ENCODE peak calls at places on chromosomes 4 and X, in nine cellular contexts. A is upper lobe of left lung; E is GM12878; Z is aorta; I is cardiac muscle cell; T is body of pancreas; G is upper lobe of right lung; F is effector memory CD4-positive, alpha-beta T cell; S is lower lobe of right lung. V is an unnamed sample. For H3K36me3 and H3K4me1, the result is how much of the 10 kb centered on the place peaks cover.

GRCh38 chrX:140040397-140040796 is 75.1 kb upstream of the CXorf66 start:
- DNase-seq in S (no peak), G (no peak), T (no peak), E (no peak), F (no peak), A (no peak), Z (no peak), I (no peak), V (no peak)

GRCh38 chr4:7641712-7642111 is 207.0 kb upstream of the PSAPL1 start:
- DNase-seq in G (no peak), S (no peak), T (no peak), I (no peak), F (no peak), Z (no peak), E (no peak), A (no peak), V (no peak)

GRCh38 chrX:144379156-144379555 is 495.3 kb downstream of the UBE2NL start:
- DNase-seq in E (no peak), Z (no peak), F (no peak), T (no peak), A (no peak), G (no peak), I (no peak), S (no peak), V (no peak)

GRCh38 chrX:154457491-154458115 is 478 bp upstream of the PLXNA3 start:
- DNase-seq in T (peak), I (peak), G (peak), Z (no peak), A (peak), E (no peak), S (peak), F (peak), V (no peak)

GRCh38 chr4:103994059-103994458 is 274.3 kb upstream of the TACR3 start:
- DNase-seq in F (no peak), I (no peak), E (no peak), Z (no peak), A (no peak), T (no peak), S (no peak), G (no peak), V (no peak)

GRCh38 chr4:37802068-37802666 is 24.3 kb upstream of the PGM2 start:
- DNase-seq in F (no peak), Z (no peak), G (peak), S (peak), A (peak), T (peak), E (no peak), I (peak), V (peak)

GRCh38 chr4:88003261-88003660 is 4.2 kb upstream of the PKD2 start:
- DNase-seq in G (no peak), Z (no peak), F (no peak), I (no peak), A (no peak), E (no peak), T (no peak), S (no peak), V (no peak)

GRCh38 chr4:147837435-147837834 is 105.5 kb downstream of the ARHGAP10 start:
- DNase-seq in Z (no peak), T (no peak), I (no peak), E (no peak), G (no peak), A (no peak), S (no peak), F (no peak), V (no peak)

GRCh38 chrX:85244411-85245210 is 820 bp downstream of the ZNF711 start:
- DNase-seq in A (no peak), E (no peak), S (peak), T (peak), G (peak), Z (no peak), F (no peak), I (peak), V (no peak)

GRCh38 chrX:19649227-19650009 is 134.1 kb upstream of the MAP3K15 start:
- DNase-seq in T (no peak), A (no peak), Z (no peak), F (no peak), E (no peak), I (no peak), S (no peak), G (no peak), V (no peak)

GRCh38 chrX:22389544-22390243 is 117.0 kb downstream of the CBLL2 start:
- DNase-seq in A (no peak), I (no peak), E (no peak), G (no peak), Z (no peak), F (no peak), S (no peak), T (no peak), V (no peak)

GRCh38 chr4:87465739-87466366 is 43.5 kb downstream of the NUDT9 start:
- DNase-seq in Z (no peak), G (no peak), T (no peak), S (no peak), F (no peak), I (peak), A (no peak), E (peak), V (no peak)

GRCh38 chr4:19850909-19851308 is 400.8 kb upstream of the SLIT2 start:
- DNase-seq in Z (no peak), E (no peak), G (no peak), I (no peak), F (no peak), S (no peak), A (no peak), T (no peak), V (no peak)

GRCh38 chrX:102712967-102713677 is 874 bp downstream of the GPRASP2 start:
- DNase-seq in F (no peak), S (peak), E (no peak), A (peak), Z (peak), T (peak), G (peak), I (peak), V (peak)

GRCh38 chrX:115592997-115593734 is 32.2 kb downstream of the PLS3 start:
- DNase-seq in G (no peak), I (peak), S (no peak), Z (no peak), T (no peak), A (no peak), F (no peak), E (no peak), V (no peak)

GRCh38 chr4:8280158-8280875 is 10.8 kb downstream of the HTRA3 start:
- DNase-seq in F (no peak), I (no peak), A (no peak), G (no peak), T (no peak), S (no peak), E (no peak), Z (peak), V (peak)

GRCh38 chr4:109302366-109303140 is at the start of gene COL25A1:
- DNase-seq in G (peak), F (peak), A (peak), Z (peak), T (peak), I (peak), S (peak), E (no peak), V (peak)

GRCh38 chrX:53093177-53093655 is 726 bp upstream of the KANTR start:
- DNase-seq in A (peak), E (no peak), I (peak), Z (peak), T (peak), S (peak), F (peak), G (peak), V (peak)

GRCh38 chrX:40772290-40772689 is 36.9 kb upstream of the MED14 start:
- DNase-seq in A (no peak), G (no peak), E (no peak), S (no peak), T (no peak), F (no peak), Z (no peak), I (no peak), V (no peak)

GRCh38 chrX:23898412-23898959 is 9.3 kb downstream of the APOO start:
- DNase-seq in E (no peak), I (no peak), G (no peak), F (no peak), T (no peak), Z (no peak), S (no peak), A (no peak), V (no peak)

GRCh38 chr4:123995939-123996338 is 599.3 kb downstream of the SPRY1 start:
- DNase-seq in I (no peak), Z (no peak), A (no peak), S (no peak), G (no peak), F (no peak), T (no peak), E (no peak), V (no peak)

GRCh38 chr4:98546910-98547544 is 111.4 kb downstream of the TSPAN5 start:
- DNase-seq in T (no peak), I (no peak), F (no peak), S (no peak), A (no peak), Z (no peak), G (no peak), E (no peak), V (no peak)

GRCh38 chr4:16914208-16914607 is 15.8 kb upstream of the LDB2 start:
- DNase-seq in T (no peak), A (no peak), S (no peak), Z (no peak), G (no peak), E (no peak), F (no peak), I (peak), V (no peak)

GRCh38 chrX:20421275-20421674 is 154.6 kb upstream of the RPS6KA3 start:
- DNase-seq in S (no peak), F (no peak), E (no peak), Z (no peak), A (no peak), T (no peak), G (no peak), I (no peak), V (no peak)

GRCh38 chrX:40097101-40097491 is 662 bp downstream of the BCOR start:
- DNase-seq in Z (no peak), A (no peak), T (peak), E (no peak), G (peak), F (no peak), S (no peak), I (no peak), V (no peak)

GRCh38 chrX:74242050-74242449 is 61.9 kb upstream of the ZCCHC13 start:
- DNase-seq in F (no peak), A (no peak), Z (no peak), T (no peak), I (no peak), E (no peak), G (no peak), S (no peak), V (no peak)

GRCh38 chrX:17414839-17415238 is 39.8 kb downstream of the NHS start:
- DNase-seq in T (peak), A (no peak), G (no peak), I (peak), F (no peak), S (no peak), E (no peak), Z (peak), V (peak)

GRCh38 chrX:112025753-112026152 is 56.8 kb downstream of the TRPC5 start:
- DNase-seq in Z (no peak), E (peak), I (no peak), F (no peak), T (no peak), S (no peak), A (no peak), G (no peak), V (no peak)

GRCh38 chrX:154738013-154738738 is 12.7 kb downstream of the GAB3 start:
- DNase-seq in A (peak), G (no peak), E (no peak), F (no peak), T (peak), S (no peak), I (no peak), Z (peak), V (peak)

GRCh38 chrX:18810416-18810815 is 103.0 kb downstream of the PPEF1 start:
- DNase-seq in G (no peak), I (no peak), E (no peak), S (no peak), Z (no peak), A (no peak), F (no peak), T (no peak), V (no peak)

GRCh38 chr4:1208266-1208961 is 36.0 kb upstream of the SPON2 start:
- DNase-seq in G (peak), S (peak), I (no peak), E (no peak), Z (peak), T (peak), F (no peak), A (peak), V (peak)

GRCh38 chr4:8227201-8227770 is 28.2 kb downstream of the SH3TC1 start:
- DNase-seq in G (no peak), T (no peak), A (no peak), E (no peak), S (no peak), Z (no peak), I (no peak), F (no peak), V (no peak)

GRCh38 chr4:94562285-94562684 is 110.5 kb downstream of the PDLIM5 start:
- DNase-seq in T (no peak), E (no peak), G (no peak), F (no peak), I (no peak), Z (no peak), A (no peak), S (no peak), V (no peak)

GRCh38 chrX:67893931-67894330 is 350.1 kb downstream of the AR start:
- DNase-seq in T (no peak), I (no peak), E (no peak), F (no peak), A (no peak), S (no peak), G (no peak), Z (no peak), V (no peak)

GRCh38 chrX:106302304-106302703 is 134.2 kb downstream of the PWWP3B start:
- DNase-seq in T (peak), I (no peak), E (no peak), Z (no peak), A (no peak), F (no peak), G (no peak), S (no peak), V (no peak)

GRCh38 chr4:8173641-8174242 is 15.1 kb upstream of the ABLIM2 start:
- DNase-seq in I (no peak), A (no peak), S (no peak), Z (no peak), T (no peak), G (peak), F (no peak), E (no peak), V (no peak)

GRCh38 chr4:100166297-100167034 is 23.8 kb downstream of the DDIT4L start:
- DNase-seq in T (no peak), I (no peak), F (no peak), G (no peak), S (no peak), A (no peak), Z (no peak), E (no peak), V (no peak)

GRCh38 chr4:3421470-3421869 is 20.3 kb upstream of the HGFAC start:
- DNase-seq in A (no peak), E (no peak), T (no peak), S (peak), G (peak), I (peak), Z (peak), F (no peak), V (no peak)
- H3K36me3 ChIP-seq in A (under half), E (under half), T (under half), S (half or more), G (half or more), I (under half), Z (under half), F (under half), V (half or more)

DNA sequence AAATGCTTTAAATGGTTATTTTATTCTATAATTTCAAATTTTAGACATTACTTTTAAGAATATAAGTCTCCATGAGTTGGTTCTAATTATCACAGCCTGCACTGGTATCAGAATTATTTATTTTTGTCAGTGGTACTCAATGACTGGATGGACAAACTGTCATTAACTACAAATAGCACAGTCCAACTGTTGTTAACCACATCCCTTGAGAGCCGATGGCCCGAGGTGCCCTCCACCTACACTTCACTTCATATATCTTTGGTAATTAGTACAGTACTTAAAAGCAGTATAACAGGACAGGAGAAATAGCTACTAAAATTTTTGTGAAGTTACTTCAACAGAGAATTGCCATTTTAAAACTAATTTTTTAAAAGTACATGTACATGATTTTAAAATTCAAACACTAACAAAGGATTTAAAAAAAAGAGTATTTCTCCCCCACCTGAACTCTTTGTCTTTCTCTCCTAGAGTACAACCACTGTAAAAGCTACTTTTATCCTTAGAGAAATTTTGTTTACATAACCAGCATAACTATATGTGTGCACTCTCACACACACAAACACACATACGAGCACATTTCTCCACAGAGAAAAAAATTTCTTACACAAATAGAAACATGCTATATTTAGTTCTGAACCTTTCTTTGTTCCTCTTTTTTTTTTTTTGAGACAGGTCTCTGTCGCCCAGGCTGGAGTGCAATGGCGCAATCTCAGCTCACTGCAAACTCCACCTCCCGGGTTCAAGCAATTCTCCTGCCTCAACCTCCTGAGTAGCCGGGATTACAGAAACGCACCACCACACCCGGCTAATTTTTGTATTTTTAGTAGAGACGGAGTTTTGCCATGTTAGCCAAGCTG is 6.5 kb downstream of the TIFA start:
- DNase-seq in G (no peak), E (no peak), F (no peak), A (peak), T (no peak), I (no peak), Z (no peak), S (peak), V (no peak)
- H3K27ac ChIP-seq in G (peak), E (peak), F (peak), A (no peak), T (no peak), I (no peak), Z (no peak), S (peak), V (peak)

DNA sequence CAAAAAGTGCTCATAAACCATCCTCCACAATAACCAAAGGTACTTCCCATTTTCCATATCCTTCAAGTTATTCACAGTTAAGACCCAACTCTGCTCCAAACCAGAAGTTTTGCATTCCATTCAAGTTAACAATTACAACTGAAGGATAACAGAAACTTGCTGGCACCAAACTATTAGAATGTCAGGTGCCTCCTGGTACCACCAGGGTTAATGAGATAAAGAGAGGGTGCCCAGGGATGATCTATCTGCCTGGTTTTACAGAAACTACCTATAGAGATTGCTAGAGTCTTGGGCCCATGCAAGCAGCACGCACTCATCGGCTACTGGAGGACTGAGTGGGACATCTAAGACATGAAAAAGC is 114.6 kb downstream of the RBM47 start:
- DNase-seq in E (no peak), S (no peak), I (no peak), Z (no peak), F (no peak), A (no peak), G (no peak), T (no peak), V (no peak)
- H3K4me1 ChIP-seq in E (under half), S (under half), I (under half), Z (under half), F (under half), A (under half), G (under half), T (under half), V (under half)

GRCh38 chr4:158159718-158160094 is 13.1 kb downstream of the GASK1B start:
- DNase-seq in G (no peak), S (no peak), Z (no peak), T (no peak), A (no peak), F (no peak), E (no peak), I (no peak), V (no peak)
- H3K36me3 ChIP-seq in G (under half), S (under half), Z (under half), T (under half), A (under half), F (under half), E (under half), I (under half), V (under half)

DNA sequence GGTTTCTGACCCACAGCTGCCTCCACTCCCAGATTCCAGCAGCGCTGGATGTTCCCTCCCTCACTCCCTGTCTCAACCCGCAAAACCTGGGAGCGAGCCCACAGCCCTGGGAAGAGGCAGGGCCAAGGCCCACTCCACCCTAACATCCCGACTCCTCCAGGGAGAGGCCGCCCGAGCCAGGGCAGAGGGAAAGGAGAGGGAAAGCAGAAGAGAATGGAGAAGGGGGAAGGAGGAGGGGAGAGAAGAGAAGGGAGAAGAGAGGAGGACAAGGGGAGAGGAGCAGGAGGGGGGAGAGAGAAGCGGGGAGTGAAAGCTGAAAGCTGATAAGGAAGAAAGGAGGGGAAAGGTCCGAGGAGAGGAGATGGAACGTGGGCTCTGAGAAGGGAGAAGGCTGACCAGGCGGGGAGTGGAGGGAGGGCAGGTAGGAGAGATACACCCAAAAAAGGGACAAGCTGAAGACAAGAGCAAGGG is 120.2 kb upstream of the PJA1 start:
- DNase-seq in Z (peak), E (no peak), G (peak), A (no peak), F (no peak), I (no peak), S (peak), T (no peak), V (peak)
- H3K27ac ChIP-seq in Z (no peak), E (no peak), G (peak), A (no peak), F (no peak), I (no peak), S (no peak), T (no peak), V (peak)

DNA sequence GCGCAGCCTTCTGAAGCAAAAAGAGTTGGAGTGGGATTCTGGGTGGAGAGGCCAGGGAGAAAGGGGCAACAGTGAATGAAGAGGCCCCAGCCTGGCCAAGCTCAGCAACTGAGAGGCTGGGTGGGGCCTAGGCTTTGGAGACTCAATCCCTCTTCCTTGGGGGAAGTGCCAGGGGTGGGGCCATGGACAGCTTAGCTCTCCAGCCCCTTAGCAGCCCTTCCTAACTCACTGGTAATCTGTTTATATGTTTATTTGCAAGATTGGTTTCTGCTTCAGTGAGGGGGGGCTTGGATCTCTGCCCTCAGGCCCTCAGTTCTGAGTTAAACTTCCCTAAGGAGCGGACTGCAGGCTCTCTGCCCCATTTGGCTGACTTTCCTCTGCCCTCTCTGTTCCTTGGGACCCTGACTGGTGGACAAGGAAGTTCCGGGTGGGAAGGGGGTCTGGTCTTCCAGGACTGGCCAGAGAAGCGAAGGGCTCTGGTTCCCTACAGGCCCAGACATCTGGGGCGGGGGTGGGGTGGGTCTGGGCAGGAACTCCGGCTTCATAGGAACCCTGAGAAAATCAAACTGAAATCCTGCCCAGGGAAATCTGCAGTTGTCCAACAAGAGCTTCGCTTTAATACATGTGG is 51.4 kb downstream of the NALF2 start:
- DNase-seq in T (no peak), Z (no peak), E (no peak), F (no peak), A (no peak), G (no peak), I (no peak), S (no peak), V (no peak)
- H3K4me1 ChIP-seq in T (under half), Z (under half), E (under half), F (under half), A (under half), G (under half), I (under half), S (under half), V (under half)